ENCODE peak calls at places on chromosomes 2 and 18, in five cellular contexts. T, S, E, D and W are unnamed samples.

GRCh38 chr2:169736902-169737301 is 3.3 kb downstream of the KLHL23 start:
- DNase-seq in D (no peak), E (no peak), S (no peak), T (no peak), W (no peak)

GRCh38 chr2:233047667-233048066 is 12.5 kb upstream of the INPP5D start:
- DNase-seq in S (no peak), T (no peak), D (no peak), E (no peak), W (no peak)

GRCh38 chr18:30086351-30086750 is 956.2 kb downstream of the DSC3 start:
- DNase-seq in E (no peak), T (no peak), D (no peak), S (no peak), W (no peak)

GRCh38 chr2:83573060-83573459 is 886.0 kb downstream of the SUCLG1 start:
- DNase-seq in T (no peak), S (no peak), E (no peak), D (no peak), W (no peak)

GRCh38 chr18:74528478-74528877 is 5.8 kb upstream of the CNDP1 start:
- DNase-seq in E (no peak), S (no peak), T (no peak), D (no peak), W (no peak)

GRCh38 chr18:74631242-74632087 is 33.8 kb downstream of the ZNF407 start:
- DNase-seq in S (no peak), E (no peak), D (no peak), T (no peak), W (no peak)

GRCh38 chr18:74476154-74476553 is 19.0 kb upstream of the DIPK1C start:
- DNase-seq in S (no peak), D (no peak), T (no peak), E (no peak), W (no peak)

GRCh38 chr18:11148655-11149440 is 521 bp downstream of the PIEZO2 start:
- DNase-seq in E (no peak), T (no peak), S (no peak), D (no peak), W (no peak)

GRCh38 chr2:15896859-15897258 is 43.5 kb upstream of the MYCN start:
- DNase-seq in T (no peak), D (no peak), S (no peak), E (no peak), W (no peak)

GRCh38 chr18:74194691-74195090 is 46.4 kb downstream of the TIMM21 start:
- DNase-seq in E (no peak), S (no peak), D (no peak), T (no peak), W (no peak)

GRCh38 chr2:25000503-25001328 is 29.0 kb upstream of the DNAJC27 start:
- DNase-seq in T (no peak), E (peak; percentile 41), D (no peak), S (no peak), W (no peak)

GRCh38 chr2:102460467-102460866 is 12.6 kb upstream of the SLC9A4 start:
- DNase-seq in T (no peak), S (no peak), E (no peak), D (no peak), W (no peak)

GRCh38 chr2:161005170-161005569 is 155.1 kb upstream of the TANK start:
- DNase-seq in S (no peak), E (no peak), D (no peak), T (no peak), W (no peak)